ENCODE peak calls at places on chromosomes 1 and 21, in ten cellular contexts. V is stimulated activated naive CD8-positive, alpha-beta T cell treated with anti-CD3 and anti-CD28 coated beads, Interleukin-15, Interleukin-2, amounts not matched to agents 100 U/mL and 50 U/mL, for 24 hours; S is activated CD4-positive, alpha-beta memory T cell treated with anti-CD3 and anti-CD28 coated beads for 36 hours; R is NCI-H2081; C is NCI-H1105 treated with DMSO at 0.1 percent for 48 hours; J is GM04504; G is dorsolateral prefrontal cortex; Y is bronchial epithelial cell; H is GM12865; D is HEK293T. O is an unnamed sample.

GRCh38 chr21:44408226-44408625 is 47.1 kb upstream of the LRRC3 start:
- DNase-seq in J (no peak), Y (no peak), G (no peak), D (no peak), S (no peak), V (no peak), C (no peak), H (no peak), R (no peak), O (no peak)

GRCh38 chr1:84721152-84721551 is 30.9 kb upstream of the SSX2IP start:
- DNase-seq in R (no peak), C (no peak), V (no peak), J (no peak), D (no peak), Y (peak; percentile 92), G (no peak), H (no peak), S (peak; percentile 14), O (no peak)

GRCh38 chr1:65948609-65949229 is 156.0 kb downstream of the PDE4B start:
- DNase-seq in H (no peak), Y (no peak), V (no peak), S (no peak), J (peak; percentile 39), C (no peak), D (no peak), G (no peak), R (peak; percentile 15), O (no peak)

GRCh38 chr1:36492491-36492890 is 9.8 kb upstream of the CSF3R start:
- DNase-seq in D (no peak), Y (no peak), C (no peak), J (no peak), S (no peak), R (no peak), V (no peak), H (no peak), G (no peak), O (peak; percentile 10)

GRCh38 chr1:246728311-246728710 is 4.1 kb downstream of the SCCPDH start:
- DNase-seq in D (no peak), S (no peak), C (no peak), V (no peak), H (no peak), Y (no peak), J (no peak), G (no peak), R (no peak), O (no peak)

GRCh38 chr1:70863256-70863655 is 184.4 kb downstream of the PTGER3 start:
- DNase-seq in G (no peak), V (no peak), H (no peak), C (no peak), J (no peak), D (no peak), Y (no peak), R (no peak), S (no peak), O (no peak)

GRCh38 chr1:243454328-243454997 is 198.6 kb downstream of the SDCCAG8 start:
- DNase-seq in D (no peak), H (no peak), G (no peak), S (no peak), V (no peak), C (no peak), R (no peak), Y (peak; percentile 30), J (no peak), O (no peak)

GRCh38 chr1:208201241-208201640 is 42.9 kb downstream of the PLXNA2 start:
- DNase-seq in V (no peak), G (no peak), R (no peak), J (peak; percentile 91), Y (peak; percentile 78), C (no peak), H (no peak), D (no peak), S (no peak), O (no peak)

GRCh38 chr1:245060684-245061374 is 94.0 kb upstream of the KIF26B start:
- DNase-seq in G (no peak), R (peak; percentile 77), J (no peak), C (no peak), Y (no peak), D (no peak), S (no peak), V (no peak), H (no peak), O (no peak)

GRCh38 chr1:53074313-53075154 is 12.5 kb downstream of the PODN start:
- DNase-seq in J (no peak), R (no peak), S (no peak), H (no peak), D (no peak), Y (no peak), C (no peak), V (no peak), G (peak; percentile 21), O (no peak)

GRCh38 chr1:16151200-16151708 is 4.6 kb downstream of the EPHA2 start:
- DNase-seq in G (no peak), D (no peak), V (no peak), S (no peak), J (no peak), R (no peak), Y (no peak), C (no peak), H (no peak), O (peak; percentile 70)

GRCh38 chr1:210394281-210394798 is 65.6 kb downstream of the HHAT start:
- DNase-seq in J (no peak), V (peak; percentile 25), Y (no peak), D (no peak), R (no peak), C (no peak), G (no peak), S (no peak), H (peak; percentile 81), O (no peak)

GRCh38 chr21:39385299-39386145 is 36.6 kb upstream of the HMGN1 start:
- DNase-seq in D (no peak), Y (peak; percentile 51), R (no peak), V (peak; percentile 78), H (peak; percentile 88), S (peak; percentile 75), G (peak; percentile 85), J (peak; percentile 56), C (peak; percentile 74), O (no peak)

GRCh38 chr21:25689226-25689625 is 45.5 kb downstream of the ATP5PF start:
- DNase-seq in R (no peak), C (no peak), H (no peak), J (no peak), D (no peak), S (no peak), Y (no peak), V (no peak), G (no peak), O (no peak)

GRCh38 chr1:92817986-92818764 is 13.7 kb upstream of the RPL5 start:
- DNase-seq in D (peak; percentile 61), R (no peak), V (no peak), J (no peak), C (peak; percentile 4), G (no peak), Y (peak; percentile 46), H (peak; percentile 72), S (no peak), O (peak; percentile 43)

GRCh38 chr1:3174487-3175247 is 105.7 kb downstream of the PRDM16 start:
- DNase-seq in V (no peak), G (no peak), J (no peak), D (no peak), Y (peak; percentile 54), H (no peak), S (no peak), R (no peak), C (no peak), O (no peak)

GRCh38 chr1:181726608-181727007 is 243.3 kb downstream of the CACNA1E start:
- DNase-seq in H (no peak), C (peak; percentile 43), V (no peak), S (no peak), R (no peak), J (no peak), G (no peak), D (no peak), Y (no peak), O (no peak)

GRCh38 chr21:16522512-16522911 is 792.7 kb downstream of the USP25 start:
- DNase-seq in S (no peak), V (no peak), D (no peak), J (no peak), H (no peak), G (no peak), R (no peak), Y (peak; percentile 86), C (no peak), O (no peak)

GRCh38 chr1:54768093-54768492 is 3.8 kb upstream of the PARS2 start:
- DNase-seq in C (no peak), Y (peak; percentile 19), J (no peak), S (peak; percentile 26), G (no peak), H (peak; percentile 18), V (no peak), R (no peak), D (no peak), O (no peak)

GRCh38 chr21:31733521-31734149 is 1.7 kb upstream of the SCAF4 start:
- DNase-seq in G (no peak), R (no peak), J (no peak), D (no peak), V (no peak), Y (no peak), H (peak; percentile 52), S (no peak), C (no peak), O (no peak)

GRCh38 chr1:12157366-12158231 is 9.2 kb upstream of the TNFRSF1B start:
- DNase-seq in H (peak; percentile 74), S (peak; percentile 73), R (no peak), C (no peak), V (peak; percentile 58), G (no peak), D (no peak), J (no peak), Y (peak; percentile 28), O (peak; percentile 72)

GRCh38 chr1:99548924-99549605 is 96.8 kb upstream of the PALMD start:
- DNase-seq in H (no peak), Y (no peak), V (no peak), C (peak; percentile 94), R (peak; percentile 1), J (no peak), D (no peak), S (no peak), G (no peak), O (no peak)

GRCh38 chr21:45427331-45428271 is 22.6 kb downstream of the COL18A1 start:
- DNase-seq in S (no peak), H (no peak), G (no peak), D (no peak), V (no peak), C (no peak), Y (peak; percentile 83), J (peak; percentile 94), R (no peak), O (no peak)

GRCh38 chr1:210366767-210367166 is 38.1 kb downstream of the HHAT start:
- DNase-seq in S (no peak), C (no peak), V (no peak), Y (no peak), D (no peak), G (no peak), H (no peak), J (no peak), R (no peak), O (no peak)

GRCh38 chr1:78015148-78015547 is 10.4 kb downstream of the DNAJB4 start:
- DNase-seq in H (no peak), V (no peak), J (no peak), D (no peak), S (no peak), R (no peak), C (no peak), G (no peak), Y (no peak), O (no peak)

GRCh38 chr1:173297798-173298391 is 90.8 kb upstream of the TNFSF4 start:
- DNase-seq in J (no peak), C (no peak), H (peak; percentile 88), R (no peak), V (peak; percentile 62), G (no peak), Y (no peak), S (peak; percentile 69), D (no peak), O (no peak)

GRCh38 chr1:164907666-164908065 is 348.7 kb downstream of the PBX1 start:
- DNase-seq in D (no peak), G (no peak), C (no peak), S (no peak), V (no peak), H (no peak), J (no peak), Y (peak; percentile 11), R (no peak), O (no peak)

GRCh38 chr1:230600111-230601000 is 41.9 kb upstream of the COG2 start:
- DNase-seq in R (no peak), H (no peak), C (no peak), G (no peak), D (no peak), Y (peak; percentile 44), J (no peak), S (no peak), V (no peak), O (no peak)

O was measured in KBM-7.